ENCODE peak calls at places on chromosomes 7 and 10, in seven cellular contexts. H is RPMI7951; K is iris pigment epithelial cell; Z is AG10803; E is HTR-8/SVneo; L is activated T-helper 2 cell treated with anti-CD3 and anti-CD28 coated beads, Interferon-gamma antibody, Interleukin-2, Interleukin-4, amounts not matched to agents 10 μg/mL and 5 μg/mL and 100 μg/mL, durations not matched to agents 14 hours and 24 hours and 36 hours; Y is Caki2. A is an unnamed sample.

GRCh38 chr10:71857934-71858890 is 7.2 kb upstream of the PSAP start:
- DNase-seq in H (no peak), K (no peak), Z (no peak), E (no peak), L (no peak), Y (no peak), A (no peak)

GRCh38 chr10:94103902-94104301 is 110.2 kb downstream of the PLCE1 start:
- DNase-seq in H (peak), K (peak), Z (peak), E (peak), L (no peak), Y (no peak), A (no peak)

GRCh38 chr7:105521731-105522458 is at the start of gene PUS7:
- DNase-seq in H (peak), K (peak), Z (peak), E (peak), L (peak), Y (peak), A (peak)

GRCh38 chr7:95047291-95047690 is 139.9 kb downstream of the PPP1R9A start:
- DNase-seq in H (no peak), K (no peak), Z (no peak), E (no peak), L (no peak), Y (no peak), A (no peak)

GRCh38 chr7:44615149-44615611 is 8.8 kb downstream of the OGDH start:
- DNase-seq in H (no peak), K (peak), Z (no peak), E (no peak), L (no peak), Y (peak), A (no peak)

GRCh38 chr10:102800601-102801335 is 36.4 kb downstream of the CYP17A1 start:
- DNase-seq in H (no peak), K (no peak), Z (no peak), E (no peak), L (no peak), Y (no peak), A (no peak)

GRCh38 chr7:143054621-143055020 is 2.5 kb downstream of the OR6V1 start:
- DNase-seq in H (no peak), K (peak), Z (no peak), E (no peak), L (no peak), Y (no peak), A (no peak)

GRCh38 chr7:2018786-2019692 is 213.7 kb downstream of the MAD1L1 start:
- DNase-seq in H (peak), K (peak), Z (peak), E (peak), L (no peak), Y (peak), A (peak)

GRCh38 chr7:82701941-82702340 is 258.4 kb upstream of the CACNA2D1 start:
- DNase-seq in H (no peak), K (no peak), Z (peak), E (no peak), L (no peak), Y (no peak), A (peak)

GRCh38 chr10:87541114-87541513 is 36.4 kb downstream of the MINPP1 start:
- DNase-seq in H (no peak), K (peak), Z (no peak), E (no peak), L (no peak), Y (peak), A (no peak)

GRCh38 chr7:116438274-116438673 is 61.3 kb upstream of the CAV2 start:
- DNase-seq in H (peak), K (peak), Z (peak), E (peak), L (no peak), Y (peak), A (peak)

GRCh38 chr10:46329690-46330016 is 42.9 kb downstream of the ANTXRL start:
- DNase-seq in H (no peak), K (no peak), Z (no peak), E (no peak), L (no peak), Y (no peak), A (no peak)

GRCh38 chr10:110443239-110444008 is 54.3 kb upstream of the DUSP5 start:
- DNase-seq in H (no peak), K (no peak), Z (no peak), E (no peak), L (no peak), Y (no peak), A (no peak)

GRCh38 chr7:130084037-130084875 is 13.9 kb downstream of the KLHDC10 start:
- DNase-seq in H (peak), K (peak), Z (no peak), E (no peak), L (no peak), Y (no peak), A (no peak)

GRCh38 chr7:78043159-78043558 is 244.6 kb downstream of the PHTF2 start:
- DNase-seq in H (no peak), K (no peak), Z (no peak), E (no peak), L (no peak), Y (no peak), A (no peak)

GRCh38 chr7:94511763-94512162 is 2.2 kb downstream of the CASD1 start:
- DNase-seq in H (peak), K (peak), Z (no peak), E (no peak), L (no peak), Y (peak), A (no peak)

GRCh38 chr10:124232686-124233545 is 139.5 kb upstream of the CHST15 start:
- DNase-seq in H (no peak), K (no peak), Z (no peak), E (no peak), L (no peak), Y (no peak), A (no peak)

GRCh38 chr7:32089678-32090077 is 19.5 kb upstream of the PDE1C start:
- DNase-seq in H (no peak), K (no peak), Z (no peak), E (no peak), L (no peak), Y (no peak), A (no peak)

GRCh38 chr7:2444476-2444875 is 31.7 kb downstream of the GRIFIN start:
- DNase-seq in H (peak), K (peak), Z (peak), E (no peak), L (no peak), Y (no peak), A (peak)

GRCh38 chr7:26694156-26694555 is 170.2 kb downstream of the SKAP2 start:
- DNase-seq in H (no peak), K (no peak), Z (peak), E (no peak), L (no peak), Y (no peak), A (no peak)

GRCh38 chr10:112510384-112510783 is 63.4 kb downstream of the VTI1A start:
- DNase-seq in H (no peak), K (no peak), Z (no peak), E (no peak), L (no peak), Y (no peak), A (no peak)

GRCh38 chr10:14184841-14185500 is 145.8 kb downstream of the FRMD4A start:
- DNase-seq in H (peak), K (peak), Z (no peak), E (no peak), L (peak), Y (peak), A (no peak)

GRCh38 chr10:76284351-76284750 is 852.9 kb downstream of the LRMDA start:
- DNase-seq in H (no peak), K (no peak), Z (no peak), E (no peak), L (no peak), Y (no peak), A (no peak)

GRCh38 chr10:119104653-119105024 is 726 bp downstream of the DENND10 start:
- DNase-seq in H (no peak), K (peak), Z (no peak), E (no peak), L (no peak), Y (no peak), A (no peak)

GRCh38 chr10:102452672-102453340 is 1.5 kb upstream of the C10orf95 start:
- DNase-seq in H (peak), K (peak), Z (peak), E (peak), L (peak), Y (peak), A (peak)

GRCh38 chr7:42511027-42511426 is 274.0 kb upstream of the GLI3 start:
- DNase-seq in H (no peak), K (peak), Z (peak), E (no peak), L (no peak), Y (no peak), A (no peak)

GRCh38 chr7:146960747-146961416 is 844.3 kb downstream of the CNTNAP2 start:
- DNase-seq in H (no peak), K (no peak), Z (no peak), E (no peak), L (no peak), Y (peak), A (no peak)

GRCh38 chr10:1358860-1359598 is 302.8 kb downstream of the WDR37 start:
- DNase-seq in H (no peak), K (no peak), Z (no peak), E (no peak), L (peak), Y (no peak), A (no peak)